ENCODE peak calls at places on chromosome 13, in ten cellular contexts. R is MV-4-11; D is fibroblast of lung; A is K562; M is stimulated activated CD4-positive, alpha-beta T cell treated with anti-CD3 and anti-CD28 coated beads, TNF-alpha, amount 100 ng/mL, for 1 hour; Q is MCF 10A; K is psoas muscle; P is GM03348; H is progenitor cell of endocrine pancreas; O is testis. F is an unnamed sample.

GRCh38 chr13:50387124-50387581 is 371.9 kb downstream of the KCNRG start:
- DNase-seq in M (peak; percentile 17), O (peak; percentile 59), H (no peak), A (peak; percentile 65), P (peak; percentile 46), D (peak; percentile 80), K (peak; percentile 61), Q (no peak), R (peak; percentile 29), F (no peak)

GRCh38 chr13:49220856-49221614 is 897 bp downstream of the MLNR start:
- DNase-seq in Q (no peak), M (no peak), D (peak; percentile 16), H (no peak), P (peak; percentile 30), O (no peak), R (no peak), K (no peak), A (no peak), F (no peak)

GRCh38 chr13:39602614-39603366 is at the start of gene LHFPL6:
- DNase-seq in D (peak; percentile 83), P (peak; percentile 96), M (no peak), H (peak; percentile 60), O (peak; percentile 90), A (no peak), K (peak; percentile 86), Q (peak; percentile 74), R (no peak), F (peak; percentile 73)

GRCh38 chr13:99085139-99085845 is 107.4 kb upstream of the DOCK9 start:
- DNase-seq in Q (no peak), O (peak; percentile 29), M (no peak), D (no peak), H (no peak), K (no peak), A (no peak), P (no peak), R (no peak), F (no peak)

GRCh38 chr13:23750383-23751121 is 138.6 kb downstream of the MIPEP start:
- DNase-seq in A (no peak), P (no peak), R (no peak), K (no peak), D (peak; percentile 58), H (no peak), M (no peak), O (no peak), Q (peak; percentile 21), F (no peak)

GRCh38 chr13:53075356-53076041 is 46.9 kb downstream of the OLFM4 start:
- DNase-seq in O (no peak), H (no peak), R (no peak), K (no peak), P (no peak), D (no peak), Q (no peak), A (no peak), M (no peak), F (no peak)

GRCh38 chr13:65990684-65991083 is 1239.5 kb downstream of the PCDH9 start:
- DNase-seq in K (no peak), M (no peak), D (no peak), H (no peak), R (no peak), Q (no peak), P (no peak), A (no peak), O (no peak), F (no peak)

GRCh38 chr13:113061271-113061625 is 44.3 kb upstream of the F7 start:
- DNase-seq in R (no peak), K (no peak), A (no peak), H (no peak), P (no peak), O (no peak), D (no peak), M (no peak), Q (no peak), F (peak; percentile 76)

GRCh38 chr13:50156140-50156539 is 140.9 kb downstream of the KCNRG start:
- DNase-seq in A (no peak), M (no peak), P (peak; percentile 72), K (no peak), H (no peak), O (no peak), R (no peak), Q (peak; percentile 25), D (peak; percentile 91), F (no peak)

GRCh38 chr13:98228661-98229349 is 51.7 kb upstream of the RNF113B start:
- DNase-seq in D (peak; percentile 60), M (no peak), R (no peak), O (no peak), H (no peak), Q (no peak), P (peak; percentile 81), K (no peak), A (no peak), F (no peak)

GRCh38 chr13:44770951-44771350 is 194.8 kb upstream of the TSC22D1 start:
- DNase-seq in Q (peak; percentile 27), D (no peak), R (no peak), O (no peak), A (no peak), M (no peak), P (no peak), K (no peak), H (no peak), F (no peak)

F was measured in midbrain.